ENCODE peak calls at places on chromosomes 2 and 18, in four cellular contexts. J is fibroblast of the aortic adventitia, N is right atrium auricular region, B is body of pancreas. L is an unnamed sample.

GRCh38 chr2:204299766-204300165 is 245.5 kb upstream of the PARD3B start:
- DNase-seq in N (no peak), B (no peak), J (no peak), L (no peak)

GRCh38 chr2:212843409-212844199 is 305.0 kb upstream of the ERBB4 start:
- DNase-seq in B (no peak), N (no peak), J (peak; percentile 82), L (peak; percentile 73)

GRCh38 chr18:54608008-54608642 is 17.1 kb downstream of the DYNAP start:
- DNase-seq in B (no peak), N (no peak), J (peak; percentile 21), L (peak; percentile 6)

GRCh38 chr2:176449852-176450251 is 180.6 kb downstream of the MTX2 start:
- DNase-seq in N (no peak), J (no peak), B (no peak), L (no peak)

GRCh38 chr18:69900941-69901340 is 46.7 kb downstream of the CD226 start:
- DNase-seq in B (no peak), N (no peak), J (no peak), L (no peak)

GRCh38 chr2:64784168-64785061 is 130.7 kb upstream of the SERTAD2 start:
- DNase-seq in N (no peak), J (no peak), B (no peak), L (no peak)

GRCh38 chr2:134452042-134452733 is 198.3 kb downstream of the MGAT5 start:
- DNase-seq in N (no peak), J (no peak), B (peak; percentile 1), L (no peak)

GRCh38 chr2:207064128-207064694 is 101.5 kb downstream of the KLF7 start:
- DNase-seq in N (no peak), B (no peak), J (no peak), L (no peak)

GRCh38 chr2:203535784-203536590 is 886 bp upstream of the RAPH1 start:
- DNase-seq in N (no peak), B (no peak), J (peak; percentile 27), L (peak; percentile 15)

GRCh38 chr2:135485441-135485840 is 45.6 kb downstream of the ZRANB3 start:
- DNase-seq in B (no peak), J (no peak), N (no peak), L (peak; percentile 64)

GRCh38 chr18:38445485-38446145 is 880.0 kb upstream of the CELF4 start:
- DNase-seq in J (no peak), N (no peak), B (no peak), L (no peak)

GRCh38 chr2:7094113-7094760 is 177.0 kb downstream of the RNF144A start:
- DNase-seq in B (no peak), J (no peak), N (no peak), L (peak; percentile 2)

GRCh38 chr2:231877533-231878456 is 48.4 kb downstream of the NPPC start:
- DNase-seq in B (peak; percentile 62), N (no peak), J (peak; percentile 11), L (no peak)

GRCh38 chr2:74205586-74205985 is 7.2 kb downstream of the MTHFD2 start:
- DNase-seq in N (no peak), J (no peak), B (peak; percentile 65), L (peak; percentile 34)

GRCh38 chr2:166361351-166362153 is 14.2 kb downstream of the SCN9A start:
- DNase-seq in J (peak; percentile 65), B (peak; percentile 19), N (no peak), L (peak; percentile 30)

GRCh38 chr18:54775686-54776085 is 52.6 kb upstream of the RAB27B start:
- DNase-seq in B (peak; percentile 70), J (peak; percentile 88), N (no peak), L (peak; percentile 60)

GRCh38 chr2:26325851-26326250 is 20.1 kb upstream of the SELENOI start:
- DNase-seq in B (no peak), N (no peak), J (peak; percentile 39), L (peak; percentile 40)

GRCh38 chr18:74529811-74530583 is 4.3 kb upstream of the CNDP1 start:
- DNase-seq in B (no peak), J (no peak), N (no peak), L (no peak)

GRCh38 chr2:142989276-142990204 is 112.1 kb downstream of the KYNU start:
- DNase-seq in N (no peak), J (peak; percentile 68), B (no peak), L (peak; percentile 56)

GRCh38 chr18:53385889-53386288 is 838.6 kb downstream of the MBD2 start:
- DNase-seq in B (no peak), N (no peak), J (no peak), L (no peak)

GRCh38 chr2:45199973-45200372 is 190.7 kb upstream of the SIX2 start:
- DNase-seq in N (no peak), J (peak; percentile 78), B (no peak), L (no peak)

GRCh38 chr18:8705941-8706544 is 687 bp downstream of the MTCL1 start:
- DNase-seq in J (no peak), B (no peak), N (no peak), L (no peak)

GRCh38 chr2:143954208-143954607 is 565.7 kb downstream of the ZEB2 start:
- DNase-seq in N (no peak), B (no peak), J (peak; percentile 51), L (no peak)

GRCh38 chr2:174138161-174138560 is 110.2 kb downstream of the OLA1 start:
- DNase-seq in B (no peak), J (no peak), N (no peak), L (peak; percentile 24)

GRCh38 chr2:211203986-211204385 is 647.6 kb downstream of the CPS1 start:
- DNase-seq in J (no peak), N (no peak), B (no peak), L (no peak)

GRCh38 chr2:241882090-241882625 is 12.6 kb downstream of the RTP5 start:
- DNase-seq in B (peak; percentile 90), N (peak; percentile 72), J (no peak), L (peak; percentile 14)

GRCh38 chr2:120244656-120245519 is 7.8 kb upstream of the RALB start:
- DNase-seq in N (no peak), B (no peak), J (no peak), L (no peak)

GRCh38 chr2:46239847-46240181 is 57.4 kb upstream of the EPAS1 start:
- DNase-seq in N (no peak), J (no peak), B (no peak), L (no peak)

GRCh38 chr18:55351980-55352714 is 235.8 kb downstream of the TCF4 start:
- DNase-seq in B (no peak), J (no peak), N (no peak), L (peak; percentile 19)

GRCh38 chr2:108490506-108491122 is 41.6 kb downstream of the GCC2 start:
- DNase-seq in N (no peak), B (no peak), J (no peak), L (no peak)

GRCh38 chr2:85784474-85784986 is 30.7 kb downstream of the ATOH8 start:
- DNase-seq in J (no peak), N (no peak), B (no peak), L (no peak)

GRCh38 chr2:28449489-28450395 is 46.1 kb upstream of the PLB1 start:
- DNase-seq in J (peak; percentile 31), B (no peak), N (no peak), L (peak; percentile 62)

GRCh38 chr2:11506611-11506969 is 27.3 kb upstream of the GREB1 start:
- DNase-seq in J (no peak), N (no peak), B (no peak), L (no peak)

GRCh38 chr2:211900518-211900917 is 638.1 kb downstream of the ERBB4 start:
- DNase-seq in B (no peak), J (no peak), N (no peak), L (no peak)

GRCh38 chr2:100197643-100198153 is 55.3 kb upstream of the AFF3 start:
- DNase-seq in B (peak; percentile 43), N (no peak), J (peak; percentile 49), L (peak; percentile 66)

GRCh38 chr18:3492166-3492565 is 42.2 kb downstream of the TGIF1 start:
- DNase-seq in B (no peak), J (no peak), N (no peak), L (no peak)

GRCh38 chr18:3494569-3494968 is 44.6 kb downstream of the TGIF1 start:
- DNase-seq in B (no peak), J (no peak), N (no peak), L (no peak)

GRCh38 chr18:3494245-3494526 is 44.2 kb downstream of the TGIF1 start:
- DNase-seq in B (no peak), J (no peak), N (no peak), L (no peak)

GRCh38 chr18:3492721-3493120 is 42.7 kb downstream of the TGIF1 start:
- DNase-seq in B (no peak), J (no peak), N (no peak), L (no peak)

GRCh38 chr18:3493501-3494244 is 43.7 kb downstream of the TGIF1 start:
- DNase-seq in B (no peak), N (no peak), J (no peak), L (no peak)
- H3K4me3 ChIP-seq in B (no peak overlapping the region), N (no peak overlapping the region), J (no peak overlapping the region), L (no peak overlapping the region)

DNA sequence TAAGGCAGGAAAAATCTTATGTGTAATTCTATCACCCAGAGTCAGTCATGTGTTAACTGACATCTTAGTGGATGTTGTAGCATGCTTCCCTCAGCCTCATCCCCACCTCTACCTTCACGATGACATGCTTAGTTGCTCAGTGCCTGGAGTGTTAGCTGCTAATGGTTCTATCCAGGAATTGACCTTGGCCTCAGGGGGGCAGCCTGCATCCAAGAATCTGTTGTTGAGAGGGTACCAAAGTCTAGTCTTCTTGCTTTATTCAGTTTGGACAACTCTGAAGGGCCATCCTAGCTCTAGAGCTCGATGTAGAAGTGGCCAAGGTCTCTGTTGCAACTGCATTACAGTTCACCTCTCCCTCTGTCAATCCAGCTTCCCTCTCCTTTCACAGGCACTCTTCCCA is 61.2 kb downstream of the ACYP2 start:
- DNase-seq in N (peak; percentile 65), J (peak; percentile 66), B (peak; percentile 8), L (peak; percentile 61)
- TF ChIP-seq CTCF in N (no peak), J (peak; percentile 62), B (no peak), L (peak; percentile 64)

GRCh38 chr2:1791670-1792069 is 47.4 kb upstream of the PXDN start:
- DNase-seq in N (no peak), J (peak; percentile 6), B (no peak), L (peak; percentile 88)
- H3K4me3 ChIP-seq in N (no peak overlapping the region), J (no peak overlapping the region), B (no peak overlapping the region), L (no peak overlapping the region)

GRCh38 chr18:57807336-57808117 is 4.4 kb upstream of the ATP8B1 start:
- DNase-seq in B (peak; percentile 50), J (peak; percentile 90), N (peak; percentile 28), L (peak; percentile 14)
- TF ChIP-seq CTCF in B (no peak), J (no peak), N (no peak), L (no peak)

GRCh38 chr2:66446178-66446860 is 11.4 kb downstream of the MEIS1 start:
- DNase-seq in J (peak; percentile 86), B (peak; percentile 61), N (no peak), L (peak; percentile 86)
- H3K4me3 ChIP-seq in J (peak overlapping the region; percentile 71), B (peak overlapping the region; percentile 49), N (peak overlapping the region; percentile 35), L (peak overlapping the region; percentile 85)

GRCh38 chr2:55268907-55269611 is at the start of gene MTIF2:
- DNase-seq in J (peak; percentile 92), B (peak; percentile 97), N (peak; percentile 93), L (peak; percentile 93)
- TF ChIP-seq CTCF in J (no peak), B (no peak), N (no peak), L (no peak)